ENCODE peak calls at places on chromosomes 16 and 17, in eight cellular contexts. One of them, this sample, is unnamed.

GRCh38 chr17:75590849-75591721 is 3.5 kb downstream of the MYO15B start:
- DNase-seq in GF-D8: no peak
- DNase-seq in CD4-positive, alpha-beta T cell: no peak
- DNase-seq in left ventricle myocardium superior: no peak
- DNase-seq in stimulated activated CD8-positive, alpha-beta memory T cell treated with anti-CD3 and anti-CD28 coated beads, Interleukin-15, amount 100 ng/mL, for 24 hours: no peak
- DNase-seq in activated T-helper 1 cell treated with anti-CD3 and anti-CD28 coated beads, Interleukin-12 subunit alpha, Interleukin-12 subunit beta, Interleukin-2, Interleukin-4 antibody, amounts not matched to agents 30 ng/mL and 10 ng/mL and 1 ng/mL, durations not matched to agents 14 hours and 24 hours and 36 hours: no peak
- DNase-seq in CD14-positive monocyte: no peak
- DNase-seq in Ammon's horn: no peak
- DNase-seq in this sample: no peak

GRCh38 chr16:52482916-52483315 is 64.0 kb downstream of the TOX3 start:
- DNase-seq in Ammon's horn: no peak
- DNase-seq in GF-D8: no peak
- DNase-seq in CD14-positive monocyte: no peak
- DNase-seq in stimulated activated CD8-positive, alpha-beta memory T cell treated with anti-CD3 and anti-CD28 coated beads, Interleukin-15, amount 100 ng/mL, for 24 hours: no peak
- DNase-seq in activated T-helper 1 cell treated with anti-CD3 and anti-CD28 coated beads, Interleukin-12 subunit alpha, Interleukin-12 subunit beta, Interleukin-2, Interleukin-4 antibody, amounts not matched to agents 30 ng/mL and 10 ng/mL and 1 ng/mL, durations not matched to agents 14 hours and 24 hours and 36 hours: no peak
- DNase-seq in left ventricle myocardium superior: no peak
- DNase-seq in CD4-positive, alpha-beta T cell: no peak
- DNase-seq in this sample: no peak

GRCh38 chr16:22270525-22270924 is 26.7 kb upstream of the POLR3E start:
- DNase-seq in left ventricle myocardium superior: no peak
- DNase-seq in CD4-positive, alpha-beta T cell: no peak
- DNase-seq in Ammon's horn: no peak
- DNase-seq in activated T-helper 1 cell treated with anti-CD3 and anti-CD28 coated beads, Interleukin-12 subunit alpha, Interleukin-12 subunit beta, Interleukin-2, Interleukin-4 antibody, amounts not matched to agents 30 ng/mL and 10 ng/mL and 1 ng/mL, durations not matched to agents 14 hours and 24 hours and 36 hours: no peak
- DNase-seq in stimulated activated CD8-positive, alpha-beta memory T cell treated with anti-CD3 and anti-CD28 coated beads, Interleukin-15, amount 100 ng/mL, for 24 hours: no peak
- DNase-seq in GF-D8: no peak
- DNase-seq in CD14-positive monocyte: no peak
- DNase-seq in this sample: no peak

GRCh38 chr16:69741951-69742904 is 12.5 kb downstream of the NOB1 start:
- DNase-seq in CD14-positive monocyte: no peak
- DNase-seq in GF-D8: no peak
- DNase-seq in activated T-helper 1 cell treated with anti-CD3 and anti-CD28 coated beads, Interleukin-12 subunit alpha, Interleukin-12 subunit beta, Interleukin-2, Interleukin-4 antibody, amounts not matched to agents 30 ng/mL and 10 ng/mL and 1 ng/mL, durations not matched to agents 14 hours and 24 hours and 36 hours: no peak
- DNase-seq in left ventricle myocardium superior: peak; percentile 86
- DNase-seq in CD4-positive, alpha-beta T cell: no peak
- DNase-seq in Ammon's horn: peak; percentile 46
- DNase-seq in stimulated activated CD8-positive, alpha-beta memory T cell treated with anti-CD3 and anti-CD28 coated beads, Interleukin-15, amount 100 ng/mL, for 24 hours: no peak
- DNase-seq in this sample: no peak

GRCh38 chr16:73066927-73067670 is 19.2 kb upstream of the ZFHX3 start:
- DNase-seq in left ventricle myocardium superior: no peak
- DNase-seq in activated T-helper 1 cell treated with anti-CD3 and anti-CD28 coated beads, Interleukin-12 subunit alpha, Interleukin-12 subunit beta, Interleukin-2, Interleukin-4 antibody, amounts not matched to agents 30 ng/mL and 10 ng/mL and 1 ng/mL, durations not matched to agents 14 hours and 24 hours and 36 hours: no peak
- DNase-seq in stimulated activated CD8-positive, alpha-beta memory T cell treated with anti-CD3 and anti-CD28 coated beads, Interleukin-15, amount 100 ng/mL, for 24 hours: no peak
- DNase-seq in CD4-positive, alpha-beta T cell: no peak
- DNase-seq in CD14-positive monocyte: no peak
- DNase-seq in GF-D8: no peak
- DNase-seq in Ammon's horn: no peak
- DNase-seq in this sample: no peak

GRCh38 chr16:78097522-78097921 is 1.9 kb upstream of the WWOX start:
- DNase-seq in Ammon's horn: no peak
- DNase-seq in left ventricle myocardium superior: no peak
- DNase-seq in activated T-helper 1 cell treated with anti-CD3 and anti-CD28 coated beads, Interleukin-12 subunit alpha, Interleukin-12 subunit beta, Interleukin-2, Interleukin-4 antibody, amounts not matched to agents 30 ng/mL and 10 ng/mL and 1 ng/mL, durations not matched to agents 14 hours and 24 hours and 36 hours: no peak
- DNase-seq in CD14-positive monocyte: no peak
- DNase-seq in stimulated activated CD8-positive, alpha-beta memory T cell treated with anti-CD3 and anti-CD28 coated beads, Interleukin-15, amount 100 ng/mL, for 24 hours: no peak
- DNase-seq in CD4-positive, alpha-beta T cell: no peak
- DNase-seq in GF-D8: no peak
- DNase-seq in this sample: no peak

GRCh38 chr16:3770530-3770929 is 53.2 kb upstream of the TRAP1 start:
- DNase-seq in GF-D8: no peak
- DNase-seq in CD4-positive, alpha-beta T cell: no peak
- DNase-seq in left ventricle myocardium superior: no peak
- DNase-seq in CD14-positive monocyte: no peak
- DNase-seq in Ammon's horn: no peak
- DNase-seq in activated T-helper 1 cell treated with anti-CD3 and anti-CD28 coated beads, Interleukin-12 subunit alpha, Interleukin-12 subunit beta, Interleukin-2, Interleukin-4 antibody, amounts not matched to agents 30 ng/mL and 10 ng/mL and 1 ng/mL, durations not matched to agents 14 hours and 24 hours and 36 hours: no peak
- DNase-seq in stimulated activated CD8-positive, alpha-beta memory T cell treated with anti-CD3 and anti-CD28 coated beads, Interleukin-15, amount 100 ng/mL, for 24 hours: no peak
- DNase-seq in this sample: no peak

GRCh38 chr17:74659898-74660297 is 36.4 kb upstream of the CD300E start:
- DNase-seq in CD14-positive monocyte: no peak
- DNase-seq in CD4-positive, alpha-beta T cell: no peak
- DNase-seq in Ammon's horn: no peak
- DNase-seq in stimulated activated CD8-positive, alpha-beta memory T cell treated with anti-CD3 and anti-CD28 coated beads, Interleukin-15, amount 100 ng/mL, for 24 hours: no peak
- DNase-seq in GF-D8: no peak
- DNase-seq in left ventricle myocardium superior: no peak
- DNase-seq in activated T-helper 1 cell treated with anti-CD3 and anti-CD28 coated beads, Interleukin-12 subunit alpha, Interleukin-12 subunit beta, Interleukin-2, Interleukin-4 antibody, amounts not matched to agents 30 ng/mL and 10 ng/mL and 1 ng/mL, durations not matched to agents 14 hours and 24 hours and 36 hours: no peak
- DNase-seq in this sample: no peak

GRCh38 chr17:64982139-64982802 is 63.0 kb upstream of the LRRC37A3 start:
- DNase-seq in Ammon's horn: no peak
- DNase-seq in stimulated activated CD8-positive, alpha-beta memory T cell treated with anti-CD3 and anti-CD28 coated beads, Interleukin-15, amount 100 ng/mL, for 24 hours: no peak
- DNase-seq in activated T-helper 1 cell treated with anti-CD3 and anti-CD28 coated beads, Interleukin-12 subunit alpha, Interleukin-12 subunit beta, Interleukin-2, Interleukin-4 antibody, amounts not matched to agents 30 ng/mL and 10 ng/mL and 1 ng/mL, durations not matched to agents 14 hours and 24 hours and 36 hours: no peak
- DNase-seq in GF-D8: no peak
- DNase-seq in left ventricle myocardium superior: no peak
- DNase-seq in CD4-positive, alpha-beta T cell: no peak
- DNase-seq in CD14-positive monocyte: no peak
- DNase-seq in this sample: no peak

GRCh38 chr16:81885976-81886586 is 107.0 kb downstream of the PLCG2 start:
- DNase-seq in GF-D8: no peak
- DNase-seq in activated T-helper 1 cell treated with anti-CD3 and anti-CD28 coated beads, Interleukin-12 subunit alpha, Interleukin-12 subunit beta, Interleukin-2, Interleukin-4 antibody, amounts not matched to agents 30 ng/mL and 10 ng/mL and 1 ng/mL, durations not matched to agents 14 hours and 24 hours and 36 hours: peak; percentile 3
- DNase-seq in left ventricle myocardium superior: no peak
- DNase-seq in CD4-positive, alpha-beta T cell: no peak
- DNase-seq in Ammon's horn: no peak
- DNase-seq in CD14-positive monocyte: no peak
- DNase-seq in stimulated activated CD8-positive, alpha-beta memory T cell treated with anti-CD3 and anti-CD28 coated beads, Interleukin-15, amount 100 ng/mL, for 24 hours: no peak
- DNase-seq in this sample: no peak

GRCh38 chr16:77344306-77344705 is 90.5 kb downstream of the ADAMTS18 start:
- DNase-seq in CD14-positive monocyte: no peak
- DNase-seq in activated T-helper 1 cell treated with anti-CD3 and anti-CD28 coated beads, Interleukin-12 subunit alpha, Interleukin-12 subunit beta, Interleukin-2, Interleukin-4 antibody, amounts not matched to agents 30 ng/mL and 10 ng/mL and 1 ng/mL, durations not matched to agents 14 hours and 24 hours and 36 hours: no peak
- DNase-seq in CD4-positive, alpha-beta T cell: no peak
- DNase-seq in GF-D8: no peak
- DNase-seq in left ventricle myocardium superior: no peak
- DNase-seq in Ammon's horn: no peak
- DNase-seq in stimulated activated CD8-positive, alpha-beta memory T cell treated with anti-CD3 and anti-CD28 coated beads, Interleukin-15, amount 100 ng/mL, for 24 hours: no peak
- DNase-seq in this sample: no peak

GRCh38 chr17:57671546-57672204 is 73.4 kb downstream of the CCDC182 start:
- DNase-seq in GF-D8: peak; percentile 75
- DNase-seq in stimulated activated CD8-positive, alpha-beta memory T cell treated with anti-CD3 and anti-CD28 coated beads, Interleukin-15, amount 100 ng/mL, for 24 hours: peak; percentile 29
- DNase-seq in CD4-positive, alpha-beta T cell: peak; percentile 56
- DNase-seq in Ammon's horn: peak; percentile 93
- DNase-seq in activated T-helper 1 cell treated with anti-CD3 and anti-CD28 coated beads, Interleukin-12 subunit alpha, Interleukin-12 subunit beta, Interleukin-2, Interleukin-4 antibody, amounts not matched to agents 30 ng/mL and 10 ng/mL and 1 ng/mL, durations not matched to agents 14 hours and 24 hours and 36 hours: peak; percentile 55
- DNase-seq in CD14-positive monocyte: peak; percentile 64
- DNase-seq in left ventricle myocardium superior: peak; percentile 82
- DNase-seq in this sample: peak; percentile 13

This sample was measured in BJ.